ENCODE peak calls at places on chromosome 7, in six cellular contexts. E, B, N, O, P and Y are unnamed samples.

GRCh38 chr7:8259586-8260222 is 2.3 kb downstream of the ICA1 start:
- DNase-seq in E (no peak), B (no peak), N (no peak), O (no peak), P (no peak), Y (no peak)

GRCh38 chr7:88226886-88227516 is 7.2 kb upstream of the SRI start:
- DNase-seq in E (no peak), B (no peak), N (no peak), O (peak), P (no peak), Y (no peak)

GRCh38 chr7:148191391-148192076 is 399.0 kb upstream of the C7orf33 start:
- DNase-seq in E (no peak), B (no peak), N (no peak), O (no peak), P (no peak), Y (no peak)

GRCh38 chr7:22697897-22698645 is 28.9 kb upstream of the IL6 start:
- DNase-seq in E (no peak), B (no peak), N (no peak), O (no peak), P (no peak), Y (no peak)

GRCh38 chr7:44287488-44288380 is 37.7 kb downstream of the CAMK2B start:
- DNase-seq in E (no peak), B (peak), N (peak), O (no peak), P (no peak), Y (no peak)

GRCh38 chr7:64882341-64883112 is 20.5 kb upstream of the ZNF273 start:
- DNase-seq in E (no peak), B (no peak), N (no peak), O (no peak), P (no peak), Y (no peak)

GRCh38 chr7:81852701-81853100 is 82.9 kb upstream of the HGF start:
- DNase-seq in E (no peak), B (no peak), N (no peak), O (no peak), P (no peak), Y (no peak)

GRCh38 chr7:5217851-5218331 is 27.9 kb downstream of the WIPI2 start:
- DNase-seq in E (no peak), B (no peak), N (no peak), O (no peak), P (no peak), Y (no peak)

GRCh38 chr7:137074386-137075030 is 206.1 kb downstream of the CHRM2 start:
- DNase-seq in E (no peak), B (no peak), N (no peak), O (no peak), P (no peak), Y (no peak)

GRCh38 chr7:17523813-17524741 is 225.6 kb downstream of the AHR start:
- DNase-seq in E (no peak), B (no peak), N (no peak), O (peak), P (no peak), Y (no peak)

GRCh38 chr7:153835712-153836265 is 216.4 kb upstream of the DPP6 start:
- DNase-seq in E (no peak), B (no peak), N (no peak), O (no peak), P (no peak), Y (no peak)

GRCh38 chr7:150451097-150451793 is 815 bp downstream of the GIMAP8 start:
- DNase-seq in E (peak), B (peak), N (peak), O (no peak), P (peak), Y (peak)

GRCh38 chr7:34842782-34843181 is 184.8 kb downstream of the NPSR1 start:
- DNase-seq in E (no peak), B (no peak), N (no peak), O (no peak), P (no peak), Y (no peak)

GRCh38 chr7:7131273-7131672 is 51.1 kb upstream of the C1GALT1 start:
- DNase-seq in E (no peak), B (no peak), N (no peak), O (no peak), P (no peak), Y (no peak)

GRCh38 chr7:99844354-99844753 is 16.5 kb downstream of the CYP3A43 start:
- DNase-seq in E (no peak), B (no peak), N (no peak), O (no peak), P (no peak), Y (no peak)

GRCh38 chr7:115153770-115154468 is 232.0 kb downstream of the MDFIC start:
- DNase-seq in E (no peak), B (no peak), N (no peak), O (no peak), P (no peak), Y (no peak)

GRCh38 chr7:134101716-134102115 is 25.4 kb upstream of the LRGUK start:
- DNase-seq in E (no peak), B (no peak), N (no peak), O (no peak), P (no peak), Y (no peak)

GRCh38 chr7:125125315-125125714 is 195.7 kb upstream of the POT1 start:
- DNase-seq in E (no peak), B (no peak), N (no peak), O (no peak), P (no peak), Y (no peak)

GRCh38 chr7:92904292-92905131 is 68.1 kb upstream of the CDK6 start:
- DNase-seq in E (no peak), B (peak), N (peak), O (peak), P (peak), Y (peak)

GRCh38 chr7:6123843-6124242 is 92.7 kb downstream of the ANKRD61 start:
- DNase-seq in E (no peak), B (no peak), N (no peak), O (no peak), P (no peak), Y (no peak)

GRCh38 chr7:143305423-143306070 is 10.4 kb upstream of the CLCN1 start:
- DNase-seq in E (peak), B (peak), N (peak), O (peak), P (peak), Y (peak)

GRCh38 chr7:157622408-157623221 is 285.8 kb downstream of the DNAJB6 start:
- DNase-seq in E (no peak), B (no peak), N (no peak), O (no peak), P (no peak), Y (no peak)

GRCh38 chr7:1358376-1359050 is 100.8 kb downstream of the MICALL2 start:
- DNase-seq in E (no peak), B (peak), N (no peak), O (no peak), P (no peak), Y (no peak)

GRCh38 chr7:28988818-28989595 is 30.9 kb upstream of the TRIL start:
- DNase-seq in E (no peak), B (no peak), N (no peak), O (no peak), P (no peak), Y (no peak)

GRCh38 chr7:108001759-108002725 is 919 bp downstream of the LAMB1 start:
- DNase-seq in E (peak), B (no peak), N (no peak), O (no peak), P (no peak), Y (no peak)